ENCODE peak calls at places on chromosomes 11 and 22, in four cellular contexts. Z is MM.1S, T is GM23248, Q is fibroblast of lung. S is an unnamed sample.

GRCh38 chr11:130599073-130599654 is 150.7 kb downstream of the ADAMTS15 start:
- DNase-seq in Z (no peak), T (peak; percentile 45), Q (peak; percentile 62), S (no peak)

GRCh38 chr11:116461789-116462188 is 311.0 kb downstream of the BUD13 start:
- DNase-seq in Z (no peak), T (peak; percentile 12), Q (no peak), S (no peak)

GRCh38 chr11:91857194-91857593 is 367.4 kb upstream of the FAT3 start:
- DNase-seq in Z (no peak), T (peak; percentile 9), Q (peak; percentile 86), S (no peak)

GRCh38 chr11:1163911-1164735 is 6.4 kb downstream of the MUC5AC start:
- DNase-seq in Z (no peak), T (no peak), Q (no peak), S (no peak)

GRCh38 chr22:38609371-38609770 is 39.4 kb upstream of the DMC1 start:
- DNase-seq in Z (no peak), T (no peak), Q (no peak), S (no peak)

GRCh38 chr11:119055901-119056300 is 1.1 kb downstream of the HYOU1 start:
- DNase-seq in Z (peak; percentile 41), T (peak; percentile 62), Q (peak; percentile 34), S (no peak)

GRCh38 chr22:46052331-46052771 is 75.4 kb upstream of the WNT7B start:
- DNase-seq in Z (no peak), T (peak; percentile 37), Q (no peak), S (no peak)

GRCh38 chr11:62555464-62556092 is 9.0 kb upstream of the AHNAK start:
- DNase-seq in Z (peak; percentile 72), T (peak; percentile 49), Q (peak; percentile 76), S (no peak)

GRCh38 chr11:75185866-75186265 is 35.0 kb downstream of the SLCO2B1 start:
- DNase-seq in Z (no peak), T (no peak), Q (no peak), S (no peak)

GRCh38 chr22:49763696-49764095 is 64.0 kb downstream of the BRD1 start:
- DNase-seq in Z (no peak), T (no peak), Q (no peak), S (no peak)

GRCh38 chr11:57530215-57530595 is 349 bp downstream of the TIMM10 start:
- DNase-seq in Z (peak; percentile 28), T (no peak), Q (no peak), S (no peak)

GRCh38 chr22:23404689-23405365 is 175.3 kb downstream of the IGLL1 start:
- DNase-seq in Z (no peak), T (peak; percentile 31), Q (peak; percentile 22), S (no peak)

GRCh38 chr11:85783758-85784157 is 27.2 kb downstream of the SYTL2 start:
- DNase-seq in Z (no peak), T (no peak), Q (no peak), S (no peak)

GRCh38 chr22:22422629-22423112 is 85.9 kb downstream of the ZNF280B start:
- DNase-seq in Z (peak; percentile 95), T (peak; percentile 60), Q (peak; percentile 64), S (no peak)

GRCh38 chr22:23237201-23237798 is 57.0 kb downstream of the BCR start:
- DNase-seq in Z (peak; percentile 41), T (no peak), Q (peak; percentile 67), S (no peak)

GRCh38 chr11:3929689-3930088 is 74.2 kb downstream of the STIM1 start:
- DNase-seq in Z (no peak), T (no peak), Q (no peak), S (no peak)

GRCh38 chr22:45341503-45341902 is 31.8 kb downstream of the FAM118A start:
- DNase-seq in Z (no peak), T (no peak), Q (no peak), S (no peak)

GRCh38 chr22:42948205-42948804 is 66.6 kb downstream of the PACSIN2 start:
- DNase-seq in Z (no peak), T (no peak), Q (no peak), S (no peak)

GRCh38 chr11:107018274-107018901 is at the start of gene GUCY1A2:
- DNase-seq in Z (peak; percentile 51), T (peak; percentile 42), Q (peak; percentile 12), S (no peak)

GRCh38 chr11:7536102-7536501 is 22.3 kb downstream of the PPFIBP2 start:
- DNase-seq in Z (no peak), T (no peak), Q (no peak), S (no peak)

DNA sequence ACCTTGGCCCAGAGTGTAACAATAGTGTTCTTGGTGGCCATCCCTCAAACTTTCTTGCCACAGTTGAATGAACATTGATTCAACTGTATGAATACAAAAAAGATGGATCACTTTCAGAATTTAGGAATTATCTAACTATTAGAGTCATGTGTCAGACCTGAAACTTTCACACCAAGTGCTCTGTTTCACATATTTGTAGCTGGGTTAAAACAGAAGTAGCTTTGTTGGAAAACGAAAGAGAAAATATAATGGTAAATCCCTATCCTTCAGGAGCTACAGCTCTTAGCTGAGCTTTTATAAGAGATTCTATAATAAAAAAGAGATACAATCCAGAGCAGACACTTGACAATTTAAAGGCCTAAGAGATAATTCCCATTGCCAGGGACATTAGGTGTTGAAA is 719.3 kb downstream of the JRKL start:
- DNase-seq in Z (peak; percentile 45), T (no peak), Q (no peak), S (no peak)
- TF ChIP-seq EZH2 in Z (no peak), T (no peak), Q (no peak), S (no peak)

DNA sequence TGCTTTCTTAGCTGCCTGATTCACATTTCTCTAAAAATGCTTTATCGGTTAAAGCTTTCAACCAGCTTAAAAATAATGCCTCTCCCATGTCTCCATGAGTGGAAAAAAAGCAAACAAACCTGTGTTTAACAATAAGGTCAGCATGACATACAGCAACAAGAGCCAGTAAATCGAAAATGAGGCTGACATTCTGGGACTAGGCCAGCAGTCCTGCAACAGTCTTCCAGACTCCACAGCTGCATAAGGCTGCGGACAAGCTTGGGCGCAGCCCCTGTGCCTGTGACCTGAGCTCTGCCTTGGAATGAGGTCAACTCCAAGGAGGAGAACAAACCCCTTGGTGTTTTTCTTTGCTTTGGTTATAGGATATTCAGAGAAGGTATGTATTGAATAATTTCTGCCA is 95.5 kb downstream of the PGR start:
- DNase-seq in Z (no peak), T (no peak), Q (peak; percentile 74), S (no peak)
- TF ChIP-seq EZH2 in Z (no peak), T (no peak), Q (no peak), S (no peak)

GRCh38 chr22:36815558-36816337 is 1.1 kb downstream of the PVALB start:
- DNase-seq in Z (no peak), T (no peak), Q (no peak), S (no peak)

GRCh38 chr22:36817429-36817783 is 571 bp upstream of the PVALB start:
- DNase-seq in Z (no peak), T (no peak), Q (no peak), S (no peak)

GRCh38 chr22:36814796-36815195 is 2.0 kb downstream of the PVALB start:
- DNase-seq in Z (no peak), T (no peak), Q (no peak), S (no peak)

GRCh38 chr22:36816635-36817428 is at the start of gene PVALB:
- DNase-seq in Z (peak; percentile 69), T (peak; percentile 55), Q (peak; percentile 22), S (no peak)

DNA sequence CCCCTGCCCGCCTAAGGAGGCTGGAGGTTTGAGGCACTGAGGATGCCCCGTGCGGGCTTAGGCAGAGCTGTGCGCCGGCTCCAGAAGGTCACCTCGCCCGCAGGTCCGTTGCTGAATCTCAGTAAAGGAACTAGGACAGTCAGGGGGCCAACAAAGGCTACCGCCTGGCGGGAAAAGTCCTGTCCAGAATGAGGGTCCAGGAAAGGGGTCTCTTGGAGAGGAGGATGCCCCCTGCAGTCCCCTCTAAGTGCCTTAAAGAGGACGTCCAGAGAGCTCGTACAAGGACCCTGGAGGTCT is 549 bp downstream of the PVALB start:
- DNase-seq in Z (no peak), T (peak; percentile 5), Q (no peak), S (no peak)
- TF ChIP-seq EZH2 in Z (no peak), T (no peak), Q (peak; percentile 64), S (no peak)

DNA sequence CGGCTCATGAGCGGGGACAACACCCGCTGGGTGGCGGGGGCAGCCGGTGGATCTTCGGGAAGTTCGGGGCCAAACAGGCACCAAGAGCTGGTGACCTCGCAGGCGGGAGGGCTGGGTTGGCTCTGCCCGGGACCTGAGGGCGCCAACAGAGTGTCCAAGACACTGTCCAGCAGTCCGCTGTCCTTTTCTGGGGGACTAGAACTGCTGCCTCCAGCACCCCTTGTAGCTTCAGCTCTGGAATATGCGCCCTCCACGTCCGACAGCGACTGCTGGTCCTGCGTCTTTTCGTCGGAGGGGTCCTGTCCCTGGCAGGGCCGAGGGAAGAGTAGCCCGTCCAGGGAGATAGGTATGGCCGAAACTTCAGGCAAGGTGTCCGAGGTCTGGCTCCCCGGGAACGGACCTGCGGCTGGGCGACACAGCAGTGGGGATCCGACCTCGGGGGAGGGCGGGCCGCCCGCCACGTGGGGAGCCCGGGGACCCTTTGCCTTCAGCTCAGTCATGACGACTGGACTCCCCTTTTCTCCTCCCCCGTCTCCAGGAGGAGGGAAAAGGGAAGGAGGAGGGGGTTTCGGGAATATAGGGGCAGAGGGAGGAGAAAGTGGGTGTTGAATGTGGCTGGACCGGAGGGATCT is 926 bp downstream of the PGR start:
- DNase-seq in Z (no peak), T (no peak), Q (no peak), S (no peak)
- TF ChIP-seq EZH2 in Z (no peak), T (peak; percentile 42), Q (no peak), S (no peak)

GRCh38 chr11:64299847-64300648 is at the start of gene CATSPERZ:
- DNase-seq in Z (peak; percentile 1), T (peak; percentile 31), Q (no peak), S (no peak)
- TF ChIP-seq EZH2 in Z (no peak), T (no peak), Q (peak; percentile 91), S (no peak)

GRCh38 chr11:45664376-45665205 is 831 bp downstream of the CHST1 start:
- DNase-seq in Z (no peak), T (no peak), Q (no peak), S (no peak)
- TF ChIP-seq EZH2 in Z (no peak), T (peak; percentile 83), Q (peak; percentile 53), S (no peak)